ENCODE peak calls at places on chromosome 6, in ten cellular contexts. One of them, this sample, is unnamed.

GRCh38 chr6:3939964-3940363 is 90.8 kb downstream of the FAM50B start:
- DNase-seq in GM23338: no peak
- DNase-seq in mesendoderm: no peak
- DNase-seq in breast epithelium: no peak
- DNase-seq in H1: no peak
- DNase-seq in esophagus squamous epithelium: no peak
- DNase-seq in adipocyte: no peak
- DNase-seq in Jurkat, Clone E6-1: no peak
- DNase-seq in astrocyte of the cerebellum: no peak
- DNase-seq in skeletal muscle cell: no peak
- DNase-seq in this sample: no peak

GRCh38 chr6:97765480-97765879 is 482.5 kb upstream of the MMS22L start:
- DNase-seq in adipocyte: peak
- DNase-seq in skeletal muscle cell: peak
- DNase-seq in Jurkat, Clone E6-1: no peak
- DNase-seq in mesendoderm: no peak
- DNase-seq in H1: no peak
- DNase-seq in GM23338: no peak
- DNase-seq in breast epithelium: no peak
- DNase-seq in astrocyte of the cerebellum: peak
- DNase-seq in esophagus squamous epithelium: no peak
- DNase-seq in this sample: no peak

GRCh38 chr6:2259002-2259494 is 13.6 kb upstream of the GMDS start:
- DNase-seq in Jurkat, Clone E6-1: no peak
- DNase-seq in esophagus squamous epithelium: no peak
- DNase-seq in skeletal muscle cell: no peak
- DNase-seq in mesendoderm: no peak
- DNase-seq in adipocyte: no peak
- DNase-seq in H1: no peak
- DNase-seq in breast epithelium: no peak
- DNase-seq in GM23338: no peak
- DNase-seq in astrocyte of the cerebellum: no peak
- DNase-seq in this sample: no peak

GRCh38 chr6:11618533-11618932 is 81.0 kb downstream of the TMEM170B start:
- DNase-seq in skeletal muscle cell: no peak
- DNase-seq in GM23338: peak
- DNase-seq in mesendoderm: peak
- DNase-seq in Jurkat, Clone E6-1: no peak
- DNase-seq in adipocyte: no peak
- DNase-seq in H1: no peak
- DNase-seq in esophagus squamous epithelium: no peak
- DNase-seq in breast epithelium: no peak
- DNase-seq in astrocyte of the cerebellum: no peak
- DNase-seq in this sample: no peak

GRCh38 chr6:12637960-12638641 is 78.5 kb upstream of the PHACTR1 start:
- DNase-seq in astrocyte of the cerebellum: peak
- DNase-seq in esophagus squamous epithelium: no peak
- DNase-seq in breast epithelium: peak
- DNase-seq in H1: peak
- DNase-seq in skeletal muscle cell: peak
- DNase-seq in GM23338: peak
- DNase-seq in adipocyte: peak
- DNase-seq in Jurkat, Clone E6-1: peak
- DNase-seq in mesendoderm: peak
- DNase-seq in this sample: no peak

GRCh38 chr6:7640607-7641577 is 50.9 kb downstream of the SNRNP48 start:
- DNase-seq in GM23338: peak
- DNase-seq in mesendoderm: peak
- DNase-seq in H1: no peak
- DNase-seq in adipocyte: peak
- DNase-seq in Jurkat, Clone E6-1: no peak
- DNase-seq in astrocyte of the cerebellum: no peak
- DNase-seq in skeletal muscle cell: peak
- DNase-seq in breast epithelium: no peak
- DNase-seq in esophagus squamous epithelium: no peak
- DNase-seq in this sample: no peak

GRCh38 chr6:40523505-40524172 is 63.5 kb downstream of the LRFN2 start:
- DNase-seq in mesendoderm: no peak
- DNase-seq in adipocyte: no peak
- DNase-seq in skeletal muscle cell: no peak
- DNase-seq in GM23338: peak
- DNase-seq in Jurkat, Clone E6-1: no peak
- DNase-seq in breast epithelium: no peak
- DNase-seq in esophagus squamous epithelium: no peak
- DNase-seq in astrocyte of the cerebellum: no peak
- DNase-seq in H1: no peak
- DNase-seq in this sample: no peak

GRCh38 chr6:7086488-7086887 is 21.3 kb upstream of the RREB1 start:
- DNase-seq in adipocyte: no peak
- DNase-seq in esophagus squamous epithelium: no peak
- DNase-seq in astrocyte of the cerebellum: no peak
- DNase-seq in mesendoderm: no peak
- DNase-seq in H1: no peak
- DNase-seq in breast epithelium: no peak
- DNase-seq in skeletal muscle cell: no peak
- DNase-seq in Jurkat, Clone E6-1: no peak
- DNase-seq in GM23338: no peak
- DNase-seq in this sample: no peak

GRCh38 chr6:137589067-137589848 is 95.1 kb upstream of the OLIG3 start:
- DNase-seq in mesendoderm: peak
- DNase-seq in astrocyte of the cerebellum: no peak
- DNase-seq in GM23338: peak
- DNase-seq in skeletal muscle cell: no peak
- DNase-seq in Jurkat, Clone E6-1: peak
- DNase-seq in breast epithelium: no peak
- DNase-seq in H1: peak
- DNase-seq in adipocyte: no peak
- DNase-seq in esophagus squamous epithelium: no peak
- DNase-seq in this sample: no peak

GRCh38 chr6:139515511-139515910 is 141.1 kb upstream of the CITED2 start:
- DNase-seq in esophagus squamous epithelium: no peak
- DNase-seq in breast epithelium: no peak
- DNase-seq in mesendoderm: peak
- DNase-seq in H1: no peak
- DNase-seq in adipocyte: peak
- DNase-seq in astrocyte of the cerebellum: no peak
- DNase-seq in skeletal muscle cell: peak
- DNase-seq in Jurkat, Clone E6-1: no peak
- DNase-seq in GM23338: peak
- DNase-seq in this sample: no peak

GRCh38 chr6:1739680-1740079 is 130.0 kb downstream of the FOXC1 start:
- DNase-seq in Jurkat, Clone E6-1: no peak
- DNase-seq in breast epithelium: no peak
- DNase-seq in esophagus squamous epithelium: no peak
- DNase-seq in adipocyte: no peak
- DNase-seq in mesendoderm: no peak
- DNase-seq in astrocyte of the cerebellum: no peak
- DNase-seq in GM23338: no peak
- DNase-seq in H1: no peak
- DNase-seq in skeletal muscle cell: no peak
- DNase-seq in this sample: no peak

GRCh38 chr6:40328376-40328987 is 258.7 kb downstream of the LRFN2 start:
- DNase-seq in H1: peak
- DNase-seq in GM23338: peak
- DNase-seq in esophagus squamous epithelium: no peak
- DNase-seq in astrocyte of the cerebellum: no peak
- DNase-seq in adipocyte: no peak
- DNase-seq in Jurkat, Clone E6-1: no peak
- DNase-seq in skeletal muscle cell: no peak
- DNase-seq in mesendoderm: peak
- DNase-seq in breast epithelium: peak
- DNase-seq in this sample: no peak

GRCh38 chr6:49550413-49551125 is at the start of gene C6orf141:
- DNase-seq in adipocyte: peak
- DNase-seq in GM23338: peak
- DNase-seq in H1: peak
- DNase-seq in breast epithelium: peak
- DNase-seq in esophagus squamous epithelium: no peak
- DNase-seq in skeletal muscle cell: no peak
- DNase-seq in mesendoderm: peak
- DNase-seq in astrocyte of the cerebellum: no peak
- DNase-seq in Jurkat, Clone E6-1: no peak
- DNase-seq in this sample: no peak

GRCh38 chr6:1689141-1689540 is 79.4 kb downstream of the FOXC1 start:
- DNase-seq in astrocyte of the cerebellum: no peak
- DNase-seq in adipocyte: no peak
- DNase-seq in breast epithelium: no peak
- DNase-seq in H1: no peak
- DNase-seq in Jurkat, Clone E6-1: no peak
- DNase-seq in esophagus squamous epithelium: no peak
- DNase-seq in mesendoderm: no peak
- DNase-seq in GM23338: no peak
- DNase-seq in skeletal muscle cell: no peak
- DNase-seq in this sample: no peak

DNA sequence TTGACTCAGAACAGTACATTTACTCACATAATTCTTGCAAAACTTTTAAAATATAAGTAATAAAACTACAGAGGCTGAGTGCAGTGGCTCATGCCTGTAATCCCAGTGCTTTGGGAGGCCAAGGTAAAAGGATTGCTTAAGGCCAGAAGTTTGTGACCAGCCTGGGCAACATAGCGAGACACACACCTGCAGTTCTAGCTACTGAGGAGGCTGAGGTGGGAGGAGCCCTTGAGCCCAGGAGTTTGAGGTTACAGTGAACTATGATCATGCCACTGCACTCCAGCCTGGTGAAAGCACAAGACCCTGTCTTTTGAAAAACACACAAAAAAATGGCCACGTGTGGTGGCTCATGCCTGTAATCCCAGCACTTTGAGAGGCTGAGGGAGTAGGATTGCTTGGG is 21.8 kb upstream of the MYO6 start:
- DNase-seq in breast epithelium: no peak
- DNase-seq in GM23338: no peak
- DNase-seq in skeletal muscle cell: no peak
- DNase-seq in mesendoderm: no peak
- DNase-seq in H1: no peak
- DNase-seq in adipocyte: no peak
- DNase-seq in Jurkat, Clone E6-1: no peak
- DNase-seq in esophagus squamous epithelium: no peak
- DNase-seq in astrocyte of the cerebellum: no peak
- DNase-seq in this sample: no peak
- H3K4me3 ChIP-seq in breast epithelium: no peak
- H3K4me3 ChIP-seq in GM23338: no peak
- H3K4me3 ChIP-seq in skeletal muscle cell: no peak
- H3K4me3 ChIP-seq in mesendoderm: no peak
- H3K4me3 ChIP-seq in H1: no peak
- H3K4me3 ChIP-seq in adipocyte: no peak
- H3K4me3 ChIP-seq in Jurkat, Clone E6-1: no peak
- H3K4me3 ChIP-seq in esophagus squamous epithelium: no peak
- H3K4me3 ChIP-seq in astrocyte of the cerebellum: no peak
- H3K4me3 ChIP-seq in this sample: no peak

DNA sequence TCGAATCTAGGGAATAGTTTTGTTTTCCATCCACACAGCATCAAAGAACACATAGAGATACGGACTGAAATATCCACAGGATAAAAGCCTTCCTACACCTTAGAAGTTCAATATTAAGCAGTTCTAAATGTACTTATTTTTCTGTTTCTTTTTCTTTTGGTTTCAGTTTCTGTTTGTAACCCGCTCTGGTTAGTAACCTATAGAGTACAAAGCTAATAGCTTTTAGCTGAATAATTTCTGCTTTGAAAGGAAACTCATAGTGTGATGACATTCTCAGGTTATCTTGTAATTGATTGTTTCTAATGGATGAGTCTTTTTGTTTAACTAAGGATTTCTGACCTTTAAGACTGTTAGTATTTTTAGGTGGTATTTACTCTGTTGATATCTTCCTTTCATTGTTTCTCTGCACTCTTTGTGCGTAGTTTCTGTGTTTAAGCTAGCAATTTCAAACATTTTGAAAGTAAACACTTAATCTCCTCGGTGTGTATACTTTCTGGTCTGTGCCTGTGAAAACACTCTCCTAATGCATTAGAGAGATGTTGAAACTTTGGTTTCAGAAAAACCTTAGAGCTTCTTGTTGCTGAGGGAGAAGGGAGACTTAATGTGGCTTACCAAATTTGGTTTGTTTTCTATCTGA is 385.5 kb downstream of the HDGFL1 start:
- DNase-seq in mesendoderm: no peak
- DNase-seq in adipocyte: peak
- DNase-seq in H1: no peak
- DNase-seq in astrocyte of the cerebellum: no peak
- DNase-seq in breast epithelium: no peak
- DNase-seq in skeletal muscle cell: no peak
- DNase-seq in GM23338: no peak
- DNase-seq in Jurkat, Clone E6-1: peak
- DNase-seq in esophagus squamous epithelium: no peak
- DNase-seq in this sample: no peak
- H3K4me3 ChIP-seq in mesendoderm: no peak
- H3K4me3 ChIP-seq in adipocyte: peak
- H3K4me3 ChIP-seq in H1: no peak
- H3K4me3 ChIP-seq in astrocyte of the cerebellum: no peak
- H3K4me3 ChIP-seq in breast epithelium: peak
- H3K4me3 ChIP-seq in skeletal muscle cell: peak
- H3K4me3 ChIP-seq in GM23338: no peak
- H3K4me3 ChIP-seq in Jurkat, Clone E6-1: peak
- H3K4me3 ChIP-seq in esophagus squamous epithelium: peak
- H3K4me3 ChIP-seq in this sample: peak

DNA sequence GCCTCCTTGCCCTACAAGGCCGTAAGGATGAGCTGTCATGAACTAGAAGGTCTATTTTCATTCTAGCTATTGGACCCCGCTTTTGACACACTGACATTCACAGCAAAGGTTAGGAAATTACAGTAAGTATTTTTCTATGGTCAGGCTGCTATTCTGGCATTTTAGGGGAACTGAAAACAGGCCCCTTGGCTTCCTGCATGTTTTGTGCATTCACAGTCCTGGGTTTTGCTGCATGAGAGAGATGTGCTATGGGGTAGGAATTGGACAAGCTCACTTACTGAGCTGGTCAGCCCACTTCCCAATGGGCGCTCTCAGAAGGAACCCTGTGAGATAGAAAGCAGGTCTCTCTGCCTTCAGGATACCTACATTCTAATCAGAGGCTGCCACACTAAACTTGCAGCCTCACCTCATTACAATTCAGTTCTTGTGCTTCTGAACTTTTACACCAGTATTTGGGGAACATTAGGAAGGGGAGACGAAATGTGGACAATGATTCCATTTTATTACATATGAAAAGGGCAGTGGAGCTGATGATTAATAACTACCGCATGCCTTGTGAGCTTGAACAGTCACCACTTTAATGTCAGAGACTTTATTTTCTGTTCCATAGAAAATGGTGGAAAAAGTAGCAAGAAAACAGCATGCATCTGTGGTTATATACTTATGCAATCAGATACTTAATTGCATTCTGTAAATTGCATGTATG is 86.6 kb upstream of the TAB2 start:
- DNase-seq in GM23338: no peak
- DNase-seq in adipocyte: no peak
- DNase-seq in breast epithelium: no peak
- DNase-seq in Jurkat, Clone E6-1: no peak
- DNase-seq in esophagus squamous epithelium: no peak
- DNase-seq in skeletal muscle cell: no peak
- DNase-seq in H1: no peak
- DNase-seq in mesendoderm: no peak
- DNase-seq in astrocyte of the cerebellum: no peak
- DNase-seq in this sample: no peak
- H3K4me3 ChIP-seq in GM23338: no peak
- H3K4me3 ChIP-seq in adipocyte: no peak
- H3K4me3 ChIP-seq in breast epithelium: no peak
- H3K4me3 ChIP-seq in Jurkat, Clone E6-1: no peak
- H3K4me3 ChIP-seq in esophagus squamous epithelium: no peak
- H3K4me3 ChIP-seq in skeletal muscle cell: no peak
- H3K4me3 ChIP-seq in H1: no peak
- H3K4me3 ChIP-seq in mesendoderm: no peak
- H3K4me3 ChIP-seq in astrocyte of the cerebellum: no peak
- H3K4me3 ChIP-seq in this sample: no peak

GRCh38 chr6:27891300-27891913 is 20.8 kb downstream of the OR2B2 start:
- DNase-seq in esophagus squamous epithelium: no peak
- DNase-seq in GM23338: no peak
- DNase-seq in astrocyte of the cerebellum: no peak
- DNase-seq in Jurkat, Clone E6-1: no peak
- DNase-seq in H1: no peak
- DNase-seq in skeletal muscle cell: no peak
- DNase-seq in mesendoderm: peak
- DNase-seq in breast epithelium: no peak
- DNase-seq in adipocyte: no peak
- DNase-seq in this sample: no peak
- H3K4me3 ChIP-seq in esophagus squamous epithelium: peak
- H3K4me3 ChIP-seq in GM23338: peak
- H3K4me3 ChIP-seq in astrocyte of the cerebellum: peak
- H3K4me3 ChIP-seq in Jurkat, Clone E6-1: peak
- H3K4me3 ChIP-seq in H1: peak
- H3K4me3 ChIP-seq in skeletal muscle cell: peak
- H3K4me3 ChIP-seq in mesendoderm: peak
- H3K4me3 ChIP-seq in breast epithelium: no peak
- H3K4me3 ChIP-seq in adipocyte: peak
- H3K4me3 ChIP-seq in this sample: peak

This sample was measured in thoracic aorta.